ENCODE peak calls at places on chromosomes 16 and 17, in six cellular contexts. O, F, H, G, K and M are unnamed samples.

GRCh38 chr17:66661857-66662256 is 173.1 kb upstream of the CACNG5 start:
- DNase-seq in F (no peak), H (no peak), K (no peak), O (peak), G (no peak), M (no peak)

GRCh38 chr17:58998871-58999270 is 107.8 kb downstream of the TRIM37 start:
- DNase-seq in G (no peak), K (no peak), O (no peak), F (no peak), H (no peak), M (no peak)

GRCh38 chr17:79874329-79874981 is 35.2 kb upstream of the CBX4 start:
- DNase-seq in G (peak), F (no peak), K (peak), H (no peak), O (no peak), M (no peak)

GRCh38 chr17:49254066-49254465 is 23.5 kb upstream of the PHOSPHO1 start:
- DNase-seq in F (no peak), O (no peak), G (no peak), K (no peak), H (no peak), M (no peak)

GRCh38 chr17:32275060-32276042 is 9.7 kb downstream of the RHBDL3 start:
- DNase-seq in F (no peak), G (no peak), K (no peak), O (no peak), H (no peak), M (no peak)

GRCh38 chr16:26672206-26672605 is 394.5 kb upstream of the C16orf82 start:
- DNase-seq in H (peak), G (no peak), F (peak), K (no peak), O (no peak), M (no peak)

GRCh38 chr17:13562271-13562800 is 39.4 kb downstream of the HS3ST3A1 start:
- DNase-seq in O (no peak), F (no peak), G (no peak), K (no peak), H (no peak), M (no peak)

GRCh38 chr17:68428498-68429172 is 28.7 kb downstream of the WIPI1 start:
- DNase-seq in O (no peak), F (no peak), K (no peak), G (no peak), H (no peak), M (no peak)

GRCh38 chr16:31083556-31083955 is 5.2 kb downstream of the PRSS53 start:
- DNase-seq in K (no peak), O (no peak), H (no peak), F (no peak), G (no peak), M (no peak)

GRCh38 chr17:29572691-29573557 is 4.4 kb downstream of the TP53I13 start:
- DNase-seq in H (no peak), K (peak), F (peak), O (no peak), G (peak), M (no peak)

GRCh38 chr17:68246271-68247028 is 1.4 kb upstream of the AMZ2 start:
- DNase-seq in O (peak), F (no peak), G (no peak), K (no peak), H (no peak), M (no peak)